ENCODE peak calls at places on chromosomes 2 and 18, in nine cellular contexts. P is left colon; U is KG1; D is COLO829; S is A172; I is tibial artery; F is T-helper 2 cell; G is fibroblast of lung; V is stimulated activated CD8-positive, alpha-beta memory T cell treated with anti-CD3 and anti-CD28 coated beads, Interleukin-4, amount 100 ng/mL, for 48 hours. K is an unnamed sample.
A peak's percentile ranks its signal among the peaks of the same experiment; 100 is the strongest.

GRCh38 chr2:176653856-176654443 is 384.7 kb downstream of the MTX2 start:
- DNase-seq in P (peak; percentile 59), U (no peak), D (peak; percentile 74), S (peak; percentile 85), I (peak; percentile 44), F (no peak), G (peak; percentile 56), V (peak; percentile 46), K (peak; percentile 75)

GRCh38 chr2:98623657-98624056 is 15.3 kb downstream of the UNC50 start:
- DNase-seq in P (no peak), U (no peak), D (no peak), S (no peak), I (peak; percentile 69), F (no peak), G (peak; percentile 69), V (no peak), K (no peak)

GRCh38 chr2:14626873-14627272 is 5.6 kb upstream of the LRATD1 start:
- DNase-seq in P (peak; percentile 41), U (no peak), D (no peak), S (no peak), I (no peak), F (no peak), G (no peak), V (no peak), K (no peak)

GRCh38 chr18:54269924-54270844 is 867 bp downstream of the POLI start:
- DNase-seq in P (peak; percentile 66), U (peak; percentile 71), D (no peak), S (peak; percentile 58), I (no peak), F (no peak), G (peak; percentile 28), V (peak; percentile 74), K (peak; percentile 47)

GRCh38 chr2:127670957-127671290 is 4.4 kb downstream of the LIMS2 start:
- DNase-seq in P (no peak), U (no peak), D (no peak), S (no peak), I (no peak), F (no peak), G (no peak), V (no peak), K (no peak)

GRCh38 chr2:169131587-169132512 is 62.5 kb downstream of the DHRS9 start:
- DNase-seq in P (no peak), U (peak; percentile 16), D (peak; percentile 73), S (peak; percentile 61), I (no peak), F (peak; percentile 38), G (peak; percentile 59), V (no peak), K (peak; percentile 55)

GRCh38 chr18:22546905-22547304 is 129.2 kb upstream of the CTAGE1 start:
- DNase-seq in P (no peak), U (no peak), D (no peak), S (no peak), I (no peak), F (no peak), G (no peak), V (no peak), K (no peak)

GRCh38 chr2:223625652-223626051 is 23.5 kb upstream of the SCG2 start:
- DNase-seq in P (no peak), U (no peak), D (no peak), S (no peak), I (no peak), F (no peak), G (no peak), V (no peak), K (no peak)

GRCh38 chr2:105118960-105119359 is 81.1 kb downstream of the MRPS9 start:
- DNase-seq in P (no peak), U (no peak), D (no peak), S (no peak), I (no peak), F (no peak), G (no peak), V (no peak), K (no peak)

GRCh38 chr18:46458472-46458871 is 198.5 kb downstream of the LOXHD1 start:
- DNase-seq in P (no peak), U (no peak), D (no peak), S (no peak), I (no peak), F (no peak), G (no peak), V (no peak), K (no peak)

K was measured in astrocyte of the spinal cord.